ENCODE peak calls at places on chromosomes 2 and 18, in ten cellular contexts. B is breast epithelium, X is AG04449, E is A549, U is left ventricle myocardium inferior, G is fibroblast of lung, R is lower lobe of right lung, T is IMR-90, K is endodermal cell, V is MM.1S. I is an unnamed sample.

GRCh38 chr2:158998486-158999248 is 30.2 kb downstream of the TANC1 start:
- DNase-seq in B (no peak), X (peak; percentile 7), E (no peak), U (no peak), G (peak; percentile 87), R (no peak), T (peak; percentile 80), K (no peak), V (no peak), I (peak; percentile 50)

GRCh38 chr18:5720132-5720531 is 175.2 kb downstream of the TMEM200C start:
- DNase-seq in B (no peak), X (no peak), E (no peak), U (no peak), G (no peak), R (no peak), T (no peak), K (no peak), V (no peak), I (no peak)

GRCh38 chr2:42949125-42949524 is 156.7 kb upstream of the HAAO start:
- DNase-seq in B (no peak), X (no peak), E (no peak), U (no peak), G (no peak), R (no peak), T (no peak), K (no peak), V (peak; percentile 46), I (no peak)

GRCh38 chr2:159695798-159696448 is 16.4 kb upstream of the MARCHF7 start:
- DNase-seq in B (no peak), X (no peak), E (no peak), U (no peak), G (no peak), R (no peak), T (no peak), K (no peak), V (no peak), I (no peak)

GRCh38 chr2:161243873-161244272 is 64.4 kb upstream of the PSMD14 start:
- DNase-seq in B (no peak), X (no peak), E (no peak), U (no peak), G (no peak), R (no peak), T (no peak), K (peak; percentile 52), V (no peak), I (no peak)

GRCh38 chr18:2848879-2849254 is 2.1 kb downstream of the EMILIN2 start:
- DNase-seq in B (no peak), X (no peak), E (no peak), U (no peak), G (no peak), R (no peak), T (no peak), K (no peak), V (no peak), I (no peak)

GRCh38 chr2:129319422-129319717 is 660.1 kb upstream of the RAB6C start:
- DNase-seq in B (no peak), X (no peak), E (no peak), U (no peak), G (no peak), R (no peak), T (no peak), K (no peak), V (no peak), I (no peak)

GRCh38 chr2:99698896-99699295 is 209.1 kb upstream of the REV1 start:
- DNase-seq in B (no peak), X (no peak), E (no peak), U (no peak), G (no peak), R (no peak), T (peak; percentile 70), K (no peak), V (no peak), I (no peak)

DNA sequence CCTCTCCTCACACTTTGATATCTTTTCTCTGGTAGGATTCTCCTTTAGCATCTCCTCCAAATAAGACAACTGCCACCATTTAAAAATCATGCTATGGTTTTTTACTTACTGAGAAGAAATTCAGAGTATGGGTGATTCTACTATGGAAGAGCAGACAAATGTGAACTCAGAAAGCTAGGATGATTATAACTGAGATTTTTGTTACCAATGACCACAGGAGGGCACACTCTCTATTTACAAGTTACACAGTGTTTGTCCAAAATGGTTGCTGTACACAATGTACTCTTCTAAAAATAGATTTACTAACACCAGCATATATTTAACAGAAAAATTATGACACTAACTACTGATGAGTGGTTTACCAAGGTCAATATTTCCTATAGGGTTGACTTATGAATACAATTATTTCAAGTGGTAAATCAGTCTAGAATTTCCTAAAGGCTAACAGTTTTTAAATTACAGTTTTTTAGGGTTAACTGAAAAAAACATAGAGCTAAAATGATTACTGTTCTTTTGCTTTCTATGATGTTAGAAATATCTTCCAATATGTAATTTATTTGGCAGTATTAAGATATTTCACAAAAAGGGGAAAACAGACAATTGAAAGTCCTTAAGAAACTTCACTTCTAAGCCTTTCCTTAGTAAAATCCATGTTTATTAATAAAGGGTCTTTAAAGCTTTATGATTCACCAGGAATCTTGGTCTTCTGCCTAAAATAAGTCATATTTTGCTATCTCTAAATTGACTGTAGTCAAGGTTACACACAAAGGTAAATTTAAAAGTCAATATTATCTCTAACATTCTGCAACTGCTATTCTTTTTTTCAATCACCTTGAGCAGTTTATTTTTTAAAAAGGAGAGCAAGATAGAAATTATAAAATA is 57.2 kb downstream of the MAP4K3 start:
- DNase-seq in B (no peak), X (peak; percentile 7), E (peak; percentile 71), U (no peak), G (peak; percentile 81), R (no peak), T (peak; percentile 68), K (no peak), V (peak; percentile 60), I (peak; percentile 32)
- TF ChIP-seq CTCF in B (peak; percentile 38), X (peak; percentile 52), E (peak; percentile 96), U (peak; percentile 75), G (peak; percentile 55), R (peak; percentile 57), T (peak; percentile 63), K (peak; percentile 70), V (peak; percentile 68), I (peak; percentile 45)

DNA sequence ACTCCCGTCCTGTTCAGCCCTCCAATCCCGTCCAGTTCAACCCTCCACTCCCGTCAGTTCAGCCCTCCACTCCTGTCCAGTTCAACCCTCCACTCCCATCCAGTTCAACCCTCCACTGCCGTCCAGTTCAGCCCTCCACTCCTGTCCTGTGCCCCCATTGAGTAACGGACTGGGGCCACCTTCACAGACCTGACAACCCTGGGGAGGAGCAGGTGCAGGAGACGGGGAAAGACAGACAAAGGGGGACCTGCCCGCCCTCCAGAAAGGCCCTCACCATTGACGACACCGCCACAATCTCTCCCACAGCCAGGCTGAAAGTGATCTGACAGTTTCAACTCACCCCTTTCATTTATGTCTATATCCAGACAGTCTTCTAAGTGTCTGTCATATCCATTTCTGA is 72.2 kb downstream of the EIPR1 start:
- DNase-seq in B (no peak), X (no peak), E (no peak), U (no peak), G (no peak), R (peak; percentile 32), T (no peak), K (no peak), V (no peak), I (no peak)
- H3K4me3 ChIP-seq in B (no peak overlapping the region), X (no peak overlapping the region), E (no peak overlapping the region), U (no peak overlapping the region), G (no peak overlapping the region), R (no peak overlapping the region), T (no peak overlapping the region), K (no peak overlapping the region), V (no peak overlapping the region), I (no peak overlapping the region)

DNA sequence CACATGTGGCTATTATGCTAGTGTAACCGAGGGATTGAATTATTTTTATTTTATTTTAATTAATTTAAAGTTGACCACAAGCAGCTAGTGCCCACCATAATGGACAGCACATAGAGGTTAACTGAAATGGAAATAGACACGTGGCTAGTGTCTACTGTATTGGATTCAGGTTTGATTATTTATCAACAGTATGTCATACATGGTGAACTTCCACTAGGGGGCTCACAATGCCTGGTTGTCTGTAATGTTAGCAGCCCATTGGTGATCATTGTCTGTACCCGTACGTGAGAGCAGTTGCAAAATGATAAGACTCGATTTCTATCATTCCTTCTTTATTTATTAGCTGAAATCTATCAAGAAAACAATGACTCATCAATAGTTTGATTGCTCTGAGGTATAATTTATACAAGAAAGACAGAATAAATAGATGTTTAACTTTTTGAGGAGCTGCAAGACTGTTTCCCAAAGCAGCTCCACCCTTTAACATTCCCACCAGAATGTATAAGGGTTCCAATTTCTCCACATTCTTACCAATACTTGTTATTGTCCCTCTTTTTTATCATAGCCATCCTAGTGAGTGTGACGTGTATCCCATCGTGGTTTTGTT is 76.5 kb downstream of the CYBRD1 start:
- DNase-seq in B (no peak), X (no peak), E (peak; percentile 74), U (no peak), G (peak; percentile 80), R (no peak), T (peak; percentile 77), K (peak; percentile 63), V (peak; percentile 68), I (peak; percentile 27)
- TF ChIP-seq CTCF in B (peak; percentile 67), X (peak; percentile 79), E (peak; percentile 83), U (peak; percentile 83), G (peak; percentile 87), R (peak; percentile 77), T (peak; percentile 77), K (peak; percentile 87), V (peak; percentile 71), I (peak; percentile 69)

GRCh38 chr2:64650722-64651338 is 2.9 kb downstream of the SERTAD2 start:
- DNase-seq in B (no peak), X (no peak), E (peak; percentile 57), U (no peak), G (no peak), R (no peak), T (no peak), K (no peak), V (peak; percentile 4), I (no peak)

GRCh38 chr2:64652231-64653173 is 1.2 kb downstream of the SERTAD2 start:
- DNase-seq in B (no peak), X (no peak), E (peak; percentile 54), U (no peak), G (peak; percentile 85), R (peak; percentile 69), T (peak; percentile 60), K (peak; percentile 73), V (peak; percentile 48), I (no peak)

GRCh38 chr2:64650257-64650656 is 3.5 kb downstream of the SERTAD2 start:
- DNase-seq in B (no peak), X (no peak), E (no peak), U (no peak), G (no peak), R (no peak), T (no peak), K (no peak), V (no peak), I (no peak)

GRCh38 chr2:64653174-64654062 is at the start of gene SERTAD2:
- DNase-seq in B (peak; percentile 87), X (no peak), E (peak; percentile 91), U (peak; percentile 93), G (peak; percentile 85), R (peak; percentile 95), T (peak; percentile 84), K (peak; percentile 94), V (peak; percentile 91), I (no peak)

DNA sequence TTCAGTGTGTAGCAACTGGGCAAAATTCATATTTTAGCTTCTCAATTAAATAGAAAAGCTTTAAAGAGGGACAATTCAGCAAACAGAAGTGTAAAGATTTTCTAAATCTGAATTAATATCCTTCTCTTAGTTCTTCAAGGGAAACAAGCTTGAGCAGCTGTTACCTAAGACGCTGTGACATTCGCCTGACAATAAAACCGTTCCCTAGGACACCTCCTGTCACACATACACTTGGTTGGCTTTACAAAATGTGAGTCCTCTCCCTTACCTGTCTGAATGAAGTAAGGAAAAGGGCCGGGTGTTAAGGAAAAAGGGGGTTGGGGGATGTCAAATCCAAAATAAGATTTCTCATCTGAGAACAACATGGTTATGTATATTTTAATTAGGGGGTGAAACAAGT is 2.1 kb downstream of the SERTAD2 start:
- DNase-seq in B (no peak), X (no peak), E (no peak), U (no peak), G (no peak), R (no peak), T (no peak), K (no peak), V (no peak), I (no peak)
- H3K4me3 ChIP-seq in B (no peak overlapping the region), X (peak overlapping the region; percentile 77), E (peak overlapping the region; percentile 80), U (peak overlapping the region; percentile 80), G (peak overlapping the region; percentile 19), R (no peak overlapping the region), T (no peak overlapping the region), K (peak overlapping the region; percentile 93), V (peak overlapping the region; percentile 95), I (no peak overlapping the region)

I was measured in LNCaP clone FGC.